ENCODE peak calls at places on chromosomes 6 and 20, in eight cellular contexts. T, E, P, D, B, K, G and L are unnamed samples.

GRCh38 chr6:56663344-56663743 is 20.7 kb upstream of the DST start:
- DNase-seq in G (no peak), T (no peak), D (no peak), B (no peak), K (no peak), P (no peak), E (no peak), L (no peak)

GRCh38 chr6:169905041-169905807 is 153.8 kb downstream of the ERMARD start:
- DNase-seq in T (peak; percentile 31), K (peak; percentile 23), B (peak; percentile 77), E (peak; percentile 99), D (no peak), G (peak; percentile 43), P (no peak), L (no peak)

GRCh38 chr6:69918766-69919165 is 52.4 kb downstream of the COL19A1 start:
- DNase-seq in E (no peak), G (no peak), B (no peak), P (no peak), T (no peak), K (peak; percentile 6), D (no peak), L (no peak)

GRCh38 chr6:35028781-35029180 is 112.4 kb downstream of the TCP11 start:
- DNase-seq in G (no peak), T (no peak), B (no peak), K (no peak), E (no peak), D (no peak), P (no peak), L (no peak)

GRCh38 chr6:41454189-41454789 is 91.9 kb upstream of the FOXP4 start:
- DNase-seq in K (no peak), B (no peak), P (no peak), E (no peak), D (no peak), G (no peak), T (no peak), L (no peak)

GRCh38 chr20:38094373-38094775 is 60.8 kb downstream of the RPRD1B start:
- DNase-seq in K (peak; percentile 85), T (no peak), D (peak; percentile 10), B (peak; percentile 81), E (peak; percentile 72), P (no peak), G (peak; percentile 51), L (peak; percentile 75)

GRCh38 chr6:150377211-150377781 is 8.5 kb downstream of the IYD start:
- DNase-seq in D (peak; percentile 98), P (no peak), B (no peak), T (no peak), G (peak; percentile 12), K (no peak), E (no peak), L (no peak)

GRCh38 chr20:5234158-5234557 is 82.6 kb downstream of the PROKR2 start:
- DNase-seq in P (no peak), D (no peak), G (no peak), E (no peak), T (no peak), K (no peak), B (no peak), L (no peak)

GRCh38 chr6:24125980-24126379 is at the start of gene NRSN1:
- DNase-seq in B (no peak), K (no peak), G (peak; percentile 6), T (no peak), P (peak; percentile 19), D (peak; percentile 15), E (no peak), L (no peak)

GRCh38 chr6:122821095-122821494 is 32.0 kb downstream of the SMPDL3A start:
- DNase-seq in P (no peak), K (no peak), E (no peak), D (no peak), G (no peak), B (no peak), T (no peak), L (no peak)

GRCh38 chr6:163329991-163330390 is 84.5 kb upstream of the QKI start:
- DNase-seq in B (peak; percentile 38), D (no peak), T (no peak), K (no peak), G (no peak), E (peak; percentile 28), P (no peak), L (no peak)

GRCh38 chr20:478949-479429 is 16.7 kb upstream of the TBC1D20 start:
- DNase-seq in T (no peak), G (peak; percentile 16), E (peak; percentile 70), K (peak; percentile 77), D (no peak), B (no peak), P (no peak), L (peak; percentile 63)

GRCh38 chr6:10434235-10434634 is 19.4 kb upstream of the TFAP2A start:
- DNase-seq in G (no peak), K (peak; percentile 8), T (no peak), D (no peak), P (no peak), E (no peak), B (no peak), L (no peak)

GRCh38 chr6:134458857-134459657 is 141.1 kb upstream of the SGK1 start:
- DNase-seq in P (no peak), K (no peak), B (no peak), T (no peak), E (no peak), D (no peak), G (no peak), L (no peak)

GRCh38 chr6:168713839-168714238 is 272.9 kb downstream of the SMOC2 start:
- DNase-seq in B (no peak), D (peak; percentile 24), T (no peak), P (no peak), K (no peak), E (no peak), G (no peak), L (no peak)

GRCh38 chr6:150448221-150448620 is 79.4 kb downstream of the IYD start:
- DNase-seq in E (no peak), B (no peak), G (no peak), T (no peak), K (no peak), P (no peak), D (no peak), L (no peak)

GRCh38 chr6:147758305-147758704 is 249.8 kb downstream of the SAMD5 start:
- DNase-seq in D (no peak), E (no peak), P (no peak), K (no peak), T (no peak), B (no peak), G (no peak), L (no peak)

GRCh38 chr6:138404666-138405337 is 779 bp downstream of the HEBP2 start:
- DNase-seq in D (peak; percentile 18), P (no peak), E (peak; percentile 29), K (no peak), T (peak; percentile 28), B (peak; percentile 35), G (peak; percentile 22), L (no peak)

GRCh38 chr6:111709615-111710398 is 104.1 kb upstream of the TRAF3IP2 start:
- DNase-seq in K (peak; percentile 76), G (peak; percentile 83), D (peak; percentile 76), T (peak; percentile 75), E (peak; percentile 84), B (peak; percentile 75), P (no peak), L (peak; percentile 76)

GRCh38 chr20:32472581-32473207 is 112.4 kb downstream of the NOL4L start:
- DNase-seq in P (no peak), E (no peak), T (no peak), G (no peak), B (no peak), D (no peak), K (no peak), L (no peak)

GRCh38 chr20:50242863-50243609 is 52.4 kb downstream of the CEBPB start:
- DNase-seq in B (no peak), E (no peak), G (no peak), D (peak; percentile 81), T (no peak), K (no peak), P (no peak), L (peak; percentile 44)

GRCh38 chr20:61882716-61883615 is 182.7 kb downstream of the TAF4 start:
- DNase-seq in G (no peak), D (no peak), B (no peak), K (no peak), P (no peak), T (no peak), E (no peak), L (no peak)
- TF ChIP-seq CTCF in G (no peak), D (no peak), B (no peak), K (no peak), P (no peak), T (no peak), E (no peak), L (no peak)

DNA sequence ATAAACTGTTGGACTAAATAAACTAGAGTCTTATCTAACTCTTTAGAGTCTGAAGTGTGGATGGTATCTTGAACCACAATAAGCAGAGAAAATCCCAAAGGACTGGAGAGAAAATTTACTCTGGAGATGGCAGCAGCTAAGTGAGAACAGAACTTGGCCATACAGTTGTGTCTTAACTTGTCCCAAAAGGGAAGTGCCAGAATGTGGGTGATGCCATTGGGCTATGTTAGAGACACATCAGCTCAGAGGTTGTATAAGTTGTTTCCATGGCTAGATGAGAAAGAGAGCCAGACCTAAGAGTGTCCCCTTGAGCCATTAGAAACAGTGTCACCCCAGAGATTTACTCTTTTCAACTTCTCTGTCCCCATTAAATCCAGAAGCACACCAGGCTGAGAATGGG is 36.2 kb downstream of the FOXO3 start:
- DNase-seq in K (no peak), B (no peak), G (no peak), D (no peak), P (no peak), T (no peak), E (no peak), L (no peak)
- TF ChIP-seq POLR2A in K (no peak), B (no peak), G (no peak), D (no peak), P (no peak), T (no peak), E (no peak), L (no peak)

GRCh38 chr20:4153251-4153650 is 137.9 kb upstream of the RNF24 start:
- DNase-seq in P (no peak), K (no peak), D (peak; percentile 57), B (no peak), T (no peak), E (no peak), G (no peak), L (no peak)
- H3K4me1 ChIP-seq in P (peaks cover 3% of the 10 kb centered on the region), K (peaks cover 11% of the 10 kb centered on the region), D (peaks cover 2% of the 10 kb centered on the region), B (peaks cover 10% of the 10 kb centered on the region), T (no peaks in the 10 kb centered on the region), E (peaks cover 28% of the 10 kb centered on the region), G (peaks cover 7% of the 10 kb centered on the region), L (peaks cover 15% of the 10 kb centered on the region)

GRCh38 chr20:51333446-51333845 is 209.1 kb downstream of the NFATC2 start:
- DNase-seq in E (no peak), P (no peak), G (no peak), B (no peak), T (no peak), K (no peak), D (no peak), L (no peak)

GRCh38 chr20:51337126-51337805 is 205.3 kb downstream of the NFATC2 start:
- DNase-seq in E (no peak), D (no peak), B (no peak), G (no peak), K (no peak), P (no peak), T (no peak), L (no peak)

GRCh38 chr20:51333971-51334370 is 208.5 kb downstream of the NFATC2 start:
- DNase-seq in K (no peak), B (no peak), P (no peak), G (no peak), T (no peak), D (no peak), E (no peak), L (no peak)

GRCh38 chr20:51334609-51335008 is 207.9 kb downstream of the NFATC2 start:
- DNase-seq in K (no peak), E (no peak), D (no peak), T (no peak), P (no peak), G (no peak), B (no peak), L (no peak)

GRCh38 chr20:51335329-51335841 is 207.1 kb downstream of the NFATC2 start:
- DNase-seq in G (no peak), K (peak; percentile 100), P (no peak), T (no peak), E (no peak), D (no peak), B (no peak), L (no peak)
- TF ChIP-seq CTCF in G (no peak), K (peak; percentile 24), P (no peak), T (no peak), E (no peak), D (no peak), B (no peak), L (no peak)